ENCODE peak calls at places on chromosomes 13 and 19, in nine cellular contexts. K, Z, C, H, P, Q, O, V and X are unnamed samples.

GRCh38 chr13:32811297-32811800 is 204.9 kb upstream of the KL start:
- DNase-seq in Z (peak), K (no peak), V (no peak), H (no peak), C (no peak), Q (no peak), P (no peak), O (no peak), X (peak)

GRCh38 chr13:74675185-74675584 is 541.0 kb upstream of the KLF12 start:
- DNase-seq in K (no peak), C (no peak), H (no peak), Q (no peak), O (peak), P (peak), V (no peak), Z (peak), X (no peak)

GRCh38 chr13:83003185-83003584 is 879.1 kb downstream of the SLITRK1 start:
- DNase-seq in Q (no peak), O (no peak), K (no peak), V (no peak), P (no peak), H (no peak), C (no peak), Z (no peak), X (no peak)

GRCh38 chr13:107753286-107753685 is 462.1 kb downstream of the LIG4 start:
- DNase-seq in P (peak), Q (no peak), K (no peak), H (no peak), C (no peak), O (no peak), Z (no peak), V (no peak), X (no peak)

GRCh38 chr13:30103161-30103858 is 204.0 kb downstream of the KATNAL1 start:
- DNase-seq in Q (no peak), V (no peak), O (no peak), Z (peak), C (no peak), H (no peak), P (no peak), K (no peak), X (no peak)

GRCh38 chr19:3769494-3769893 is 2.5 kb downstream of the RAX2 start:
- DNase-seq in C (no peak), V (no peak), K (no peak), O (no peak), Z (no peak), H (no peak), Q (no peak), P (no peak), X (no peak)

GRCh38 chr19:3162418-3163229 is 15.9 kb upstream of the S1PR4 start:
- DNase-seq in Q (peak), C (no peak), H (no peak), O (no peak), V (no peak), K (peak), P (peak), Z (no peak), X (no peak)

GRCh38 chr13:40254394-40254793 is 412.0 kb downstream of the FOXO1 start:
- DNase-seq in Q (no peak), P (no peak), C (no peak), O (no peak), Z (peak), H (no peak), V (no peak), K (no peak), X (no peak)

GRCh38 chr13:45681101-45681500 is 21.0 kb upstream of the CBY2 start:
- DNase-seq in K (no peak), H (no peak), Z (no peak), C (no peak), O (no peak), P (no peak), Q (no peak), V (no peak), X (no peak)

GRCh38 chr13:50079278-50080157 is 64.3 kb downstream of the KCNRG start:
- DNase-seq in Q (no peak), H (no peak), K (no peak), Z (no peak), V (no peak), P (no peak), C (no peak), O (peak), X (no peak)

GRCh38 chr13:81383441-81383840 is 1042.5 kb upstream of the SPRY2 start:
- DNase-seq in O (no peak), P (no peak), V (no peak), K (no peak), H (no peak), Q (no peak), C (no peak), Z (no peak), X (no peak)

GRCh38 chr13:97889803-97890202 is 63.7 kb upstream of the IPO5 start:
- DNase-seq in H (no peak), K (no peak), V (no peak), P (no peak), Z (peak), Q (no peak), O (peak), C (no peak), X (no peak)

GRCh38 chr13:112636401-112636975 is 48.5 kb upstream of the TUBGCP3 start:
- DNase-seq in C (no peak), Z (no peak), K (no peak), P (no peak), H (peak), O (no peak), Q (no peak), V (no peak), X (no peak)

GRCh38 chr13:98972627-98973026 is 5.2 kb downstream of the DOCK9 start:
- DNase-seq in Q (no peak), Z (peak), P (peak), V (no peak), H (no peak), C (peak), K (no peak), O (peak), X (no peak)

GRCh38 chr13:98513837-98514236 is 63.1 kb downstream of the STK24 start:
- DNase-seq in K (no peak), Z (no peak), H (no peak), C (no peak), Q (no peak), V (no peak), O (no peak), P (no peak), X (no peak)

GRCh38 chr13:67493835-67494234 is 263.7 kb upstream of the PCDH9 start:
- DNase-seq in Q (no peak), H (no peak), V (no peak), C (no peak), P (peak), K (no peak), Z (no peak), O (no peak), X (no peak)

GRCh38 chr13:21106089-21106488 is 44.7 kb upstream of the LATS2 start:
- DNase-seq in K (no peak), O (no peak), V (no peak), C (peak), Z (peak), H (no peak), P (peak), Q (no peak), X (no peak)

GRCh38 chr19:29771708-29772415 is 39.9 kb upstream of the CCNE1 start:
- DNase-seq in V (no peak), P (peak), Z (peak), H (no peak), C (peak), K (no peak), O (peak), Q (peak), X (no peak)

GRCh38 chr13:51373451-51373850 is 34.0 kb downstream of the SERPINE3 start:
- DNase-seq in K (no peak), C (no peak), H (no peak), O (no peak), P (no peak), V (no peak), Z (no peak), Q (no peak), X (no peak)

GRCh38 chr19:45558399-45558878 is 26.2 kb downstream of the OPA3 start:
- DNase-seq in Q (peak), K (no peak), C (peak), O (peak), H (peak), Z (peak), V (no peak), P (peak), X (peak)